ENCODE peak calls at places on chromosomes 16 and 17, in seven cellular contexts. J, Q, M, O, P, U and R are unnamed samples.

GRCh38 chr16:12695454-12695853 is 108.2 kb downstream of the CPPED1 start:
- DNase-seq in P (no peak), U (peak; percentile 29), M (no peak), J (no peak), Q (no peak), O (no peak), R (no peak)

GRCh38 chr17:78962345-78962983 is 17.3 kb downstream of the LGALS3BP start:
- DNase-seq in J (no peak), M (no peak), U (peak; percentile 57), P (no peak), Q (peak; percentile 28), O (no peak), R (no peak)

GRCh38 chr17:4530799-4531730 is 24.1 kb downstream of the MYBBP1A start:
- DNase-seq in Q (no peak), O (no peak), P (no peak), U (no peak), J (no peak), M (no peak), R (peak; percentile 51)

GRCh38 chr16:35146723-35147458 is 1687.5 kb downstream of the TP53TG3F start:
- DNase-seq in U (no peak), P (no peak), O (no peak), J (no peak), M (no peak), Q (no peak), R (no peak)

GRCh38 chr16:78553268-78554044 is 454.0 kb downstream of the WWOX start:
- DNase-seq in O (no peak), M (no peak), P (no peak), J (no peak), Q (peak; percentile 45), U (no peak), R (no peak)

GRCh38 chr16:50683689-50684374 is 2.7 kb upstream of the SNX20 start:
- DNase-seq in Q (no peak), J (no peak), M (no peak), P (no peak), U (no peak), O (no peak), R (no peak)

GRCh38 chr16:10919003-10919351 is 23.3 kb downstream of the DEXI start:
- DNase-seq in M (no peak), U (no peak), O (no peak), J (no peak), Q (no peak), P (no peak), R (no peak)

GRCh38 chr16:74999683-75000480 is 1.1 kb downstream of the ZNRF1 start:
- DNase-seq in Q (peak; percentile 76), O (peak; percentile 34), M (no peak), P (no peak), U (no peak), J (peak; percentile 49), R (no peak)

GRCh38 chr17:31573861-31574260 is 182.4 kb downstream of the RAB11FIP4 start:
- DNase-seq in Q (no peak), J (no peak), M (no peak), U (no peak), P (no peak), O (no peak), R (no peak)

GRCh38 chr16:73047536-73048291 is at the start of gene ZFHX3:
- DNase-seq in J (peak; percentile 70), O (peak; percentile 13), U (peak; percentile 73), P (no peak), M (peak; percentile 76), Q (peak; percentile 83), R (no peak)

GRCh38 chr16:23508589-23509440 is 1.5 kb downstream of the GGA2 start:
- DNase-seq in P (no peak), M (no peak), U (no peak), Q (peak; percentile 43), O (no peak), J (no peak), R (no peak)

GRCh38 chr17:35373532-35373983 is at the start of gene SLFN11:
- DNase-seq in U (peak; percentile 88), P (peak; percentile 94), M (peak; percentile 86), J (peak; percentile 78), Q (peak; percentile 53), O (peak; percentile 64), R (peak; percentile 47)

GRCh38 chr16:63978240-63978639 is 1143.6 kb downstream of the CDH11 start:
- DNase-seq in Q (no peak), P (no peak), J (no peak), O (no peak), M (no peak), U (no peak), R (no peak)

GRCh38 chr16:2936436-2937011 is 24.8 kb downstream of the FLYWCH1 start:
- DNase-seq in U (no peak), P (no peak), O (no peak), Q (no peak), M (no peak), J (no peak), R (no peak)

GRCh38 chr17:17580662-17581470 is 10.6 kb downstream of the PEMT start:
- DNase-seq in O (no peak), Q (no peak), P (no peak), U (no peak), J (no peak), M (no peak), R (no peak)

GRCh38 chr16:80973991-80974390 is 32.7 kb downstream of the CMC2 start:
- DNase-seq in O (no peak), M (no peak), P (no peak), U (no peak), J (no peak), Q (no peak), R (no peak)

GRCh38 chr16:85554114-85554790 is 58.9 kb upstream of the GSE1 start:
- DNase-seq in J (peak; percentile 83), Q (no peak), O (peak; percentile 58), P (no peak), U (peak; percentile 81), M (peak; percentile 78), R (peak; percentile 65)

GRCh38 chr16:85554791-85555548 is 58.2 kb upstream of the GSE1 start:
- DNase-seq in M (no peak), Q (no peak), P (no peak), J (peak; percentile 64), O (peak; percentile 42), U (peak; percentile 52), R (peak; percentile 48)

GRCh38 chr16:85551319-85551978 is 61.7 kb upstream of the GSE1 start:
- DNase-seq in P (no peak), O (no peak), M (no peak), J (no peak), Q (no peak), U (no peak), R (no peak)

GRCh38 chr16:85552980-85553435 is 60.1 kb upstream of the GSE1 start:
- DNase-seq in U (no peak), M (no peak), O (no peak), Q (no peak), J (no peak), P (no peak), R (no peak)

DNA sequence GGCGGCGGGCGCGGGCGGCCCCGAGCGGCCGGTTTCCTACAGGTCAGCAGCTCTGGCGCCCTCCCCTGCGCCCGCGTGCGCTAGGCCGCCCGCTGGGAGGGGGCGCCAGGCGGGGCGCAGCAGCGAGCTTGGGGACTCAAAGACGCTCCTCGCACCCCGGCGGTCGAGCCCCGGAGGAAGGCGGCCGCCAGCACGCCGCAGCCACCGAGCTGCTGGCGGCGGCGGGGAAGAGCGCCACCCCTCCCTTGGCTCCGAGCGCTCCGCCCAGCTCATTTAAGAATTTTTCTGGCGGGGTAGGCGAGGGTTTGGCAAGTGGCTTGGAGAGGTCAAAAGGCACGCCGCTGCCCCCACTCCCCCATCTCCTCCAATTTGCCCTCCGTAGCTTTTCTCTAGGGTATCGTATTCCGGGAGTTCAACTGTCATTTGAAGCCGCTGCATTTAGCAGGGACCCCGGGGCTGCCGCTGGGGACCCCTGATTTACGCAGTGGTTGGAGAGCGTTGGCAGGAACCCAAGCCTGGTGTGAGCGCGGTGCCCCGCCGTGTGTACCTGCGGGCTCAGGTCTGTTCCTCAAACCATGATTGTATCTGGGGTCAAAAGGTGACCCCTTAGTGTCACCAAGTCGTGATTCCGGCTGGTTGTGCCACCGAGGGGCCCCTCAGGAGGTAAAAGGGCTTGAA is 59.5 kb upstream of the GSE1 start:
- DNase-seq in P (no peak), M (no peak), J (peak; percentile 69), U (peak; percentile 77), O (peak; percentile 43), Q (peak; percentile 73), R (no peak)
- TF ChIP-seq CTCF in P (no peak), M (no peak), J (peak; percentile 10), U (peak; percentile 59), O (no peak), Q (no peak), R (peak; percentile 36)

DNA sequence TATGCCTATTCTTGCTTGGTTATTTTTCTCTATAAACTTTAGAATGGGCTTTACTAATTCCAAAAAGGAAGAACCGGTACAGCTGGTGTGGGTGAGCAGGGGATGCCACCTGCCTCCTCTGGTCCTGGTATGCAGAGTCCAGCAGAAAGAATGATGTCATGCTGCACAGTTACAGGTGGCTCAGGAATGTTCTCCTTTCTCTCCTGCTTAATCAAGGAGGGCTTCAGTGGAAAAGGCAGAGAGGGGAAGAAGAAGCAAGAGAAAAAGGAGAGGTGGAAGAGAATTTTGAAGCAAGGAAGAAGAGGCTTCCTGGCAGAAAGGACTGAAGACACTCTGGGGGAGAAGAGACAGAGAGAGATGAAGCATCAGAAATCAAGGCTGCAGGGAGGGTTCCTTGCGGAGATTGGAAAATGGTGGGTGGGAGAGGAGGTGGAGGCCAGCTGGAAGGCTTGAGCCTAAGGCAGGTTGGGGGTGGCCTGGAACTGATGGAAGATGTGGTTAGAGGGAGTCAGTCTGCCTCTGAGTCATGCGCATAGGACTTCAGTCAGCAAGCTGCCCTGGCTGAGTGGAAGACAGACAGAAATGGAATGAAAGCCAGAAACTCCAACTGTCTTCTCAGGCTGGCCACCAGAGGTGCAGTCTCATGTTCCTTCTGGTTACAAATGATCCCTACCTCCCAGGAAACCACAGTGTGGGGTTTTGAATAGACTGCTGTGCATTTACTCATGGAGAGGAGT is 64.6 kb upstream of the CRHR1 start:
- DNase-seq in P (peak; percentile 84), Q (peak; percentile 74), O (no peak), M (peak; percentile 15), U (peak; percentile 77), J (no peak), R (peak; percentile 74)
- TF ChIP-seq CTCF in P (peak; percentile 66), Q (peak; percentile 60), O (no peak), M (no peak), U (peak; percentile 24), J (no peak), R (peak; percentile 13)

GRCh38 chr16:66758086-66758485 is 6.7 kb upstream of the DYNC1LI2 start:
- DNase-seq in J (no peak), O (no peak), U (no peak), M (no peak), P (no peak), Q (no peak), R (no peak)
- TF ChIP-seq CTCF in J (no peak), O (no peak), U (no peak), M (no peak), P (no peak), Q (peak; percentile 50), R (no peak)

DNA sequence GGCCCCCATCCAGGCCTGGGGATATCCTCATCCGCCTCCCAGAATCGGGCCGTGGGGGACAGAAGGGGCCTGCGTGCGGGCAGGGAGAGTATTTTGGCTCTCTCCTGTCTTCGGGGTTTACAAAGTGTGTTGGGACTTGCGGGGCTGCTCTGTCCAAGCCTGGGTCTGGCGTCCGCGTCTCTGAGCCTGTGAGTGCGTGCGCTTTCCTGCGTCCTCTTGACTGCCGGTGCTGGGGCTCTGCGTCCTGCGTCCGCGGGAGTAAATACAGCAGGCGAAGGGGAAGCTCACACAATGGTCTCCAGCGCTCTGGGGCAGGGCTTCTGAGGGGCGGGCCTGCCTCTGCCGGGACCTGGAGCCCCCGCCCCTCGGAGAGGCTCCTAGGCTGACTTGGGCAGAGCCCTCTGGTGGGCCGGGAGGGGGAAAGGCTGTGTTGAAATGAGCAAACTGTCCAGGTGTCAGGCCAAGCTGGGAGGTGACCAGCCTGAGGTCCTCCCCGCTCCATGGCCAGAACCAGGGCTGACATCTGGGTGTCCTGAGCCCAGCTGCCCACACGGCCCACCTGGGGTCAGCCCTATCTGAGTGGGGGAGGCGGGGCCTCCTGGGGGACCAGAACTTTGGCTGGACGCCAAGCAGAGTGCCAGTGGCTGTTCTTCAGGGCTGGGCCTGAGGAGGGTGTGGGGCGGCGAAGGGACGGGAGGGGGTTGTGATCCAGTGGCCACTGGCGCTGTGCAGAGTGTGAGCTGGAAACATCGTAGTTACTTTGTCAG is 233.6 kb downstream of the SEC14L1 start:
- DNase-seq in P (no peak), M (peak; percentile 79), J (peak; percentile 80), Q (peak; percentile 96), U (no peak), O (peak; percentile 67), R (no peak)
- TF ChIP-seq CTCF in P (peak; percentile 31), M (no peak), J (peak; percentile 4), Q (peak; percentile 59), U (no peak), O (peak; percentile 38), R (peak; percentile 16)